ENCODE peak calls at places on chromosomes 11 and 22, in seven cellular contexts. One of them, this sample, is unnamed.

GRCh38 chr11:69841859-69842698 is 22.9 kb upstream of the FGF3 start:
- DNase-seq in fibroblast of the aortic adventitia: peak
- DNase-seq in heart left ventricle: no peak
- DNase-seq in sigmoid colon: no peak
- DNase-seq in MM.1S: peak
- DNase-seq in AG04449: no peak
- DNase-seq in A549: no peak
- DNase-seq in this sample: no peak

GRCh38 chr11:13487661-13488030 is 8.2 kb downstream of the PTH start:
- DNase-seq in heart left ventricle: no peak
- DNase-seq in sigmoid colon: no peak
- DNase-seq in AG04449: no peak
- DNase-seq in MM.1S: no peak
- DNase-seq in A549: peak
- DNase-seq in fibroblast of the aortic adventitia: peak
- DNase-seq in this sample: no peak

GRCh38 chr11:117856892-117857291 is 19.6 kb downstream of the FXYD6 start:
- DNase-seq in A549: no peak
- DNase-seq in AG04449: no peak
- DNase-seq in heart left ventricle: peak
- DNase-seq in sigmoid colon: peak
- DNase-seq in MM.1S: no peak
- DNase-seq in fibroblast of the aortic adventitia: no peak
- DNase-seq in this sample: no peak

GRCh38 chr11:69297926-69298777 is 4.2 kb downstream of the MYEOV start:
- DNase-seq in heart left ventricle: peak
- DNase-seq in sigmoid colon: peak
- DNase-seq in fibroblast of the aortic adventitia: peak
- DNase-seq in AG04449: no peak
- DNase-seq in MM.1S: peak
- DNase-seq in A549: peak
- DNase-seq in this sample: no peak

GRCh38 chr11:127492025-127492424 is 491.5 kb upstream of the KIRREL3 start:
- DNase-seq in heart left ventricle: no peak
- DNase-seq in A549: no peak
- DNase-seq in sigmoid colon: no peak
- DNase-seq in AG04449: no peak
- DNase-seq in MM.1S: no peak
- DNase-seq in fibroblast of the aortic adventitia: no peak
- DNase-seq in this sample: no peak

GRCh38 chr22:36897611-36898010 is 15.8 kb upstream of the CSF2RB start:
- DNase-seq in fibroblast of the aortic adventitia: no peak
- DNase-seq in A549: no peak
- DNase-seq in heart left ventricle: no peak
- DNase-seq in MM.1S: no peak
- DNase-seq in AG04449: no peak
- DNase-seq in sigmoid colon: no peak
- DNase-seq in this sample: no peak

GRCh38 chr22:48089601-48090331 is 1327.3 kb downstream of the TBC1D22A start:
- DNase-seq in AG04449: no peak
- DNase-seq in sigmoid colon: peak
- DNase-seq in fibroblast of the aortic adventitia: no peak
- DNase-seq in MM.1S: no peak
- DNase-seq in heart left ventricle: no peak
- DNase-seq in A549: peak
- DNase-seq in this sample: no peak

GRCh38 chr22:43885319-43885671 is 6.5 kb downstream of the PNPLA5 start:
- DNase-seq in AG04449: no peak
- DNase-seq in fibroblast of the aortic adventitia: no peak
- DNase-seq in MM.1S: no peak
- DNase-seq in heart left ventricle: no peak
- DNase-seq in A549: no peak
- DNase-seq in sigmoid colon: peak
- DNase-seq in this sample: no peak

GRCh38 chr11:10324474-10324873 is 19.6 kb downstream of the ADM start:
- DNase-seq in MM.1S: no peak
- DNase-seq in fibroblast of the aortic adventitia: no peak
- DNase-seq in A549: no peak
- DNase-seq in heart left ventricle: no peak
- DNase-seq in sigmoid colon: no peak
- DNase-seq in AG04449: no peak
- DNase-seq in this sample: no peak

GRCh38 chr11:61569701-61570100 is 11.2 kb downstream of the SYT7 start:
- DNase-seq in A549: no peak
- DNase-seq in sigmoid colon: no peak
- DNase-seq in fibroblast of the aortic adventitia: no peak
- DNase-seq in AG04449: no peak
- DNase-seq in heart left ventricle: no peak
- DNase-seq in MM.1S: no peak
- DNase-seq in this sample: no peak

GRCh38 chr11:61574611-61575010 is 6.3 kb downstream of the SYT7 start:
- DNase-seq in heart left ventricle: no peak
- DNase-seq in sigmoid colon: no peak
- DNase-seq in fibroblast of the aortic adventitia: no peak
- DNase-seq in A549: no peak
- DNase-seq in MM.1S: no peak
- DNase-seq in AG04449: no peak
- DNase-seq in this sample: no peak

GRCh38 chr11:61572913-61573312 is 8.0 kb downstream of the SYT7 start:
- DNase-seq in fibroblast of the aortic adventitia: no peak
- DNase-seq in A549: no peak
- DNase-seq in MM.1S: no peak
- DNase-seq in heart left ventricle: no peak
- DNase-seq in AG04449: no peak
- DNase-seq in sigmoid colon: no peak
- DNase-seq in this sample: no peak

GRCh38 chr11:61571869-61572268 is 9.0 kb downstream of the SYT7 start:
- DNase-seq in AG04449: no peak
- DNase-seq in fibroblast of the aortic adventitia: no peak
- DNase-seq in A549: no peak
- DNase-seq in MM.1S: no peak
- DNase-seq in heart left ventricle: no peak
- DNase-seq in sigmoid colon: no peak
- DNase-seq in this sample: no peak

DNA sequence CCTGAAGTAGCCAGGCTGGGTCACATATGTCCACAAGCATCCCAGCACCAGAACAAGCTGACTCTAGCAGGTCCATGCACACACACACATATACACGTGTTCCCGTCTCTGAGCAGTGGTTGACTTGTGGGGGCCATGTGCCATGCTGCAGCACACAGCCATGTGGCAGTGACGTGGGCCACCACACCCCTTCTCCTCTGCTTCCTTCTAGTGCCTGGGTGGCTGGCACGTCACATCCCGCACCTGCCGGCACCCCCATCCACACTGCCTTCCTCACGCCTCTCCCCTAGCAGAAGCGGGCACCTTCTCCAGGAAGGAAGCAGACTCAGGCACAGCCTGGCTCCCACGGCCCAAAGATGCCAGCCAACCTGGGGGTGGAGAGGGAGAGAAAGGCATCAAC is 9.5 kb downstream of the SYT7 start:
- DNase-seq in A549: no peak
- DNase-seq in MM.1S: no peak
- DNase-seq in fibroblast of the aortic adventitia: no peak
- DNase-seq in sigmoid colon: no peak
- DNase-seq in heart left ventricle: no peak
- DNase-seq in AG04449: no peak
- DNase-seq in this sample: no peak
- H3K4me3 ChIP-seq in A549: no peak
- H3K4me3 ChIP-seq in MM.1S: no peak
- H3K4me3 ChIP-seq in fibroblast of the aortic adventitia: no peak
- H3K4me3 ChIP-seq in sigmoid colon: no peak
- H3K4me3 ChIP-seq in heart left ventricle: no peak
- H3K4me3 ChIP-seq in AG04449: no peak
- H3K4me3 ChIP-seq in this sample: no peak

DNA sequence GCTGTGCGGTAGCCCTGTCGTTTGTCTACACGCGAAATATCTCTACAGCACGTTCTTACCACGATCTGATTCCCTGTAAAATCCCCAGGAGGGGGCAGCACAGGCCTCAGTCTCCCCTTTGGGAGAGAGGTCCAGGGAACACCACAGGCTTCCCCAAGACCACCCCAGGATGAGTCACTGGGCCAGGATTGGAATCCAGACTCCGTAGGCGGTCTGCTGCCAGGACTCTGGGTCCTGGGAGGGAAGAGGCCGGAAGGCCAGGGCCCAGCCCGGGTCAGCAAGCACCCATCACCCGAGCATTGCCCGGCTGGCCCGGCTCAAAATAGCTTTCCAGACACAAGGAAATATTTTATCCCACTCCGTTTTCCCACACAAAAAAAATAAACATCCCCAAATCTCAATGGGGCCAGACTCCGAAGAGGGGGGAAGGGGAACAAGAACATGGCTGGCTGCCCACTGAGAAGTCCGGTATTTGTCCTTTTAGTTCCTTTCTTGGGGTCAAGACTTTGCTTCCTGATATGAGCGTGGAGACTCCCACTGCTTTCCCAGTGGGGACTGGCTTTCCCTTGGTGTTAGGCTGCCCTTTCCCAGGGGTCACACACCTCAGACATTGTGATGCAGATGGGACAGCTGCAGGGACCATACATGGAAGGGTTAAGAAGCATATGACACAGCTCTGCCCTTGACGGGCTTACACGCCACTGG is 91.3 kb downstream of the LRRC32 start:
- DNase-seq in A549: no peak
- DNase-seq in sigmoid colon: no peak
- DNase-seq in AG04449: no peak
- DNase-seq in fibroblast of the aortic adventitia: peak
- DNase-seq in MM.1S: no peak
- DNase-seq in heart left ventricle: peak
- DNase-seq in this sample: no peak
- TF ChIP-seq CTCF in A549: no peak
- TF ChIP-seq CTCF in sigmoid colon: no peak
- TF ChIP-seq CTCF in AG04449: no peak
- TF ChIP-seq CTCF in fibroblast of the aortic adventitia: peak
- TF ChIP-seq CTCF in MM.1S: no peak
- TF ChIP-seq CTCF in heart left ventricle: peak
- TF ChIP-seq CTCF in this sample: peak

DNA sequence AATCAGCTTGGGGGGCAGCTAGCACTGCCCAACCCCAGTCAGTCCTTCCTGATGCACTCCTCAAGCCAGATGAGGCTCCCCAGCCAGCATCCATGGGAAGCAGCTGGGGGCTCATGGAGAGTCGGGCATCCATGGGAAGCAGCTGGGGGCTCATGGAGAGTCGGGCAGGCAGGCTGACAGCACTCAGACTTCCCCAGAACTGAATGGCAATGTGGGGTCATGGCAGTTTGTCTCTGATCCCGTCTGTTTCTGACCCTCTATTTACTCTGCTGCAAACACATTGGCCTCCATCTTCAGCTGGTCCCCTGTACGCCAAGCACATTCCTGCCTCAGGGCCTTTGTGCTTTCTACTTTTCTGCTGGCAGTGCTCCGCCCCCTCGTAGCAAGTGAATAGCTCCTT is 314.8 kb downstream of the NTM start:
- DNase-seq in MM.1S: no peak
- DNase-seq in heart left ventricle: no peak
- DNase-seq in A549: no peak
- DNase-seq in AG04449: no peak
- DNase-seq in fibroblast of the aortic adventitia: no peak
- DNase-seq in sigmoid colon: no peak
- DNase-seq in this sample: no peak
- H3K4me3 ChIP-seq in MM.1S: no peak
- H3K4me3 ChIP-seq in heart left ventricle: no peak
- H3K4me3 ChIP-seq in A549: no peak
- H3K4me3 ChIP-seq in AG04449: no peak
- H3K4me3 ChIP-seq in fibroblast of the aortic adventitia: no peak
- H3K4me3 ChIP-seq in sigmoid colon: no peak
- H3K4me3 ChIP-seq in this sample: no peak

GRCh38 chr11:79762271-79762935 is 321.6 kb upstream of the TENM4 start:
- DNase-seq in AG04449: no peak
- DNase-seq in A549: no peak
- DNase-seq in fibroblast of the aortic adventitia: no peak
- DNase-seq in heart left ventricle: no peak
- DNase-seq in sigmoid colon: no peak
- DNase-seq in MM.1S: peak
- DNase-seq in this sample: no peak
- TF ChIP-seq CTCF in AG04449: no peak
- TF ChIP-seq CTCF in A549: no peak
- TF ChIP-seq CTCF in fibroblast of the aortic adventitia: no peak
- TF ChIP-seq CTCF in heart left ventricle: no peak
- TF ChIP-seq CTCF in sigmoid colon: no peak
- TF ChIP-seq CTCF in MM.1S: peak
- TF ChIP-seq CTCF in this sample: no peak

This sample was measured in HFF-Myc.